ENCODE peak calls at places on chromosomes 2 and 18, in seven cellular contexts. P is GM23248; S is transverse colon; E is CD4-positive, alpha-beta memory T cell; M is CD4-positive, CD25-positive, alpha-beta regulatory T cell; V is mesenchymal stem cell; Q is PC-9. W is an unnamed sample. For H3K4me1, the result is how much of the 10 kb centered on the place peaks cover.

GRCh38 chr2:127698553-127699355 is 2.5 kb upstream of the SFT2D3 start:
- DNase-seq in P (no peak), S (no peak), E (no peak), M (no peak), V (no peak), Q (no peak), W (no peak)

GRCh38 chr2:96353032-96353561 is 17.5 kb downstream of the NCAPH start:
- DNase-seq in P (peak), S (no peak), E (no peak), M (no peak), V (no peak), Q (no peak), W (no peak)

GRCh38 chr2:99602475-99602874 is 112.7 kb upstream of the REV1 start:
- DNase-seq in P (peak), S (no peak), E (no peak), M (no peak), V (peak), Q (no peak), W (no peak)

GRCh38 chr2:19712850-19713249 is 188.9 kb downstream of the TTC32 start:
- DNase-seq in P (no peak), S (no peak), E (no peak), M (no peak), V (no peak), Q (no peak), W (no peak)

GRCh38 chr2:72144412-72144745 is 3.3 kb downstream of the CYP26B1 start:
- DNase-seq in P (no peak), S (no peak), E (no peak), M (no peak), V (no peak), Q (no peak), W (no peak)

GRCh38 chr2:162582357-162582798 is 238.4 kb downstream of the GCA start:
- DNase-seq in P (no peak), S (no peak), E (no peak), M (no peak), V (peak), Q (peak), W (no peak)

GRCh38 chr2:119174216-119174992 is 15.9 kb upstream of the C1QL2 start:
- DNase-seq in P (peak), S (peak), E (peak), M (peak), V (peak), Q (no peak), W (peak)

GRCh38 chr2:8721410-8721809 is 39.6 kb downstream of the ID2 start:
- DNase-seq in P (no peak), S (no peak), E (no peak), M (no peak), V (no peak), Q (no peak), W (no peak)

GRCh38 chr18:48157956-48158355 is 227.5 kb upstream of the SMAD2 start:
- DNase-seq in P (no peak), S (no peak), E (no peak), M (no peak), V (no peak), Q (no peak), W (no peak)

GRCh38 chr2:233556756-233557736 is 9.5 kb downstream of the USP40 start:
- DNase-seq in P (peak), S (no peak), E (no peak), M (peak), V (peak), Q (peak), W (no peak)

GRCh38 chr2:69561041-69561550 is 82.4 kb downstream of the AAK1 start:
- DNase-seq in P (no peak), S (no peak), E (no peak), M (no peak), V (no peak), Q (no peak), W (peak)

GRCh38 chr2:120209427-120210233 is 13.6 kb downstream of the TMEM185B start:
- DNase-seq in P (no peak), S (no peak), E (no peak), M (no peak), V (no peak), Q (no peak), W (no peak)

GRCh38 chr2:27795868-27796277 is 24.4 kb downstream of the MRPL33 start:
- DNase-seq in P (peak), S (no peak), E (no peak), M (no peak), V (peak), Q (no peak), W (no peak)

GRCh38 chr2:52500561-52500960 is 1267.0 kb upstream of the CHAC2 start:
- DNase-seq in P (no peak), S (no peak), E (no peak), M (no peak), V (no peak), Q (no peak), W (no peak)

GRCh38 chr18:6610436-6610835 is 119.1 kb upstream of the ARHGAP28 start:
- DNase-seq in P (no peak), S (no peak), E (no peak), M (no peak), V (no peak), Q (no peak), W (no peak)

GRCh38 chr2:75292826-75293225 is 93.5 kb upstream of the TACR1 start:
- DNase-seq in P (peak), S (no peak), E (no peak), M (no peak), V (no peak), Q (peak), W (no peak)

GRCh38 chr18:54127759-54128378 is 96.6 kb downstream of the MBD2 start:
- DNase-seq in P (peak), S (no peak), E (no peak), M (peak), V (peak), Q (no peak), W (peak)

DNA sequence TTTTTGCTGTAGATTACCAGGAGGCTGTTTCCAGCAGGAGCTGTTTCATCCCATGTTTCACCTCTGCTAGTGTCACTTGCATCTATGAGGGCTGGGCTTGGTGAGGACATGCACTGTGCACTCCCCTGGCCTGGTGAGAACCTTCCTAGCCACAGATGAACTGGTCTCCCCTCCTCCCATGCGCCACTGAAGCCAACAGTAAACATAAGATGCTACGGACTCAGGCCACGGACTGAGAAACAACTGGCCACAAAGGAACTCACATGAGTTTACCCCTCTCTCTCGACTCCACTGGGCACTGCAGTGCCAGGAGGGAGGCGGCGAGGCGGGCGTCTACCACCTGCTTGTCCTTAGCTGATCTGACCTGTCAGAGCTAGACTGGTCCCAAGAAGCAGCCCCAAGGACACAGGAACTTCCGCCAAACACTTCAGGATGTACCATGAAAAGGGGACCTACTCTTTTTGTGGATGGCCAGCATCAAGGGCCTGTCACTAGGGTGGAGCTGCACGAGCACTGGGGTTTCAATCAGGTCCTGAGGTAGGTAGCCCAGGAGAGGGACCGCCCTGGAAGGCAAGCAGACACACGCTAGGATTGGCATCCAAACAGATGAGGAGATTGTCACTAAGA is 22.8 kb upstream of the HES6 start:
- DNase-seq in P (no peak), S (no peak), E (no peak), M (no peak), V (no peak), Q (no peak), W (no peak)
- H3K27ac ChIP-seq in P (peak), S (peak), E (no peak), M (no peak), V (no peak), Q (no peak), W (no peak)

GRCh38 chr2:152005612-152006011 is 93.2 kb downstream of the CACNB4 start:
- DNase-seq in P (no peak), S (no peak), E (no peak), M (no peak), V (no peak), Q (no peak), W (no peak)
- H3K4me1 ChIP-seq in P (under half), S (under half), E (under half), M (under half), V (under half), Q (under half), W (under half)

GRCh38 chr2:48572797-48573196 is 42.8 kb downstream of the STON1 start:
- DNase-seq in P (no peak), S (no peak), E (no peak), M (no peak), V (no peak), Q (no peak), W (no peak)

GRCh38 chr2:48569433-48569832 is 39.5 kb downstream of the STON1 start:
- DNase-seq in P (peak), S (no peak), E (no peak), M (no peak), V (no peak), Q (no peak), W (peak)

GRCh38 chr2:48566582-48566981 is 36.6 kb downstream of the STON1 start:
- DNase-seq in P (peak), S (no peak), E (no peak), M (no peak), V (no peak), Q (no peak), W (peak)

GRCh38 chr2:48567671-48568070 is 37.7 kb downstream of the STON1 start:
- DNase-seq in P (no peak), S (no peak), E (no peak), M (no peak), V (no peak), Q (no peak), W (no peak)

DNA sequence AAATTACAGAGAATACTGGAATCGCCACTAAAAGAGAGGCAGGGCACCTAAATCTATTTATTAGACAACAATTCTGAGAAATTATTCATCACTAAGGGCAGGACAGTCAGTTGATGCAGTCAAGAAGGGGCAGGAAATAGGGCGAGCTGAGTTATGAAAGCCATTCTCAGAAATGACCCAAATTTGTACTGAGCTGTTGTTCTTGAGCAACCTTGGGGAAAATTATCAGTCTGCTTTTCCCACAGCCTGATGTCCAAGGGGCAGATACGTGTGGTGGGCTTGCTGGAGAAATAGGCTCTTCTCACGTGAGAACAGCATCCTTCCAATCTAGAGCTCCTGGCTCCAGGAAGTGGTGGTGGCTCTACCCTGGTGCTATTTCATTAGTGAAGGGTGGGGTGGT is 38.6 kb downstream of the STON1 start:
- DNase-seq in P (peak), S (no peak), E (no peak), M (peak), V (no peak), Q (no peak), W (no peak)
- H3K27ac ChIP-seq in P (peak), S (peak), E (no peak), M (no peak), V (no peak), Q (no peak), W (no peak)

GRCh38 chr2:207155516-207155915 is 10.2 kb downstream of the KLF7 start:
- DNase-seq in P (no peak), S (no peak), E (no peak), M (no peak), V (no peak), Q (no peak), W (no peak)

GRCh38 chr2:207156451-207157161 is 9.1 kb downstream of the KLF7 start:
- DNase-seq in P (no peak), S (no peak), E (no peak), M (peak), V (no peak), Q (no peak), W (no peak)

GRCh38 chr2:207153266-207153990 is 12.3 kb downstream of the KLF7 start:
- DNase-seq in P (no peak), S (no peak), E (no peak), M (no peak), V (no peak), Q (no peak), W (no peak)

GRCh38 chr2:207156045-207156444 is 9.7 kb downstream of the KLF7 start:
- DNase-seq in P (no peak), S (no peak), E (peak), M (peak), V (no peak), Q (no peak), W (no peak)

DNA sequence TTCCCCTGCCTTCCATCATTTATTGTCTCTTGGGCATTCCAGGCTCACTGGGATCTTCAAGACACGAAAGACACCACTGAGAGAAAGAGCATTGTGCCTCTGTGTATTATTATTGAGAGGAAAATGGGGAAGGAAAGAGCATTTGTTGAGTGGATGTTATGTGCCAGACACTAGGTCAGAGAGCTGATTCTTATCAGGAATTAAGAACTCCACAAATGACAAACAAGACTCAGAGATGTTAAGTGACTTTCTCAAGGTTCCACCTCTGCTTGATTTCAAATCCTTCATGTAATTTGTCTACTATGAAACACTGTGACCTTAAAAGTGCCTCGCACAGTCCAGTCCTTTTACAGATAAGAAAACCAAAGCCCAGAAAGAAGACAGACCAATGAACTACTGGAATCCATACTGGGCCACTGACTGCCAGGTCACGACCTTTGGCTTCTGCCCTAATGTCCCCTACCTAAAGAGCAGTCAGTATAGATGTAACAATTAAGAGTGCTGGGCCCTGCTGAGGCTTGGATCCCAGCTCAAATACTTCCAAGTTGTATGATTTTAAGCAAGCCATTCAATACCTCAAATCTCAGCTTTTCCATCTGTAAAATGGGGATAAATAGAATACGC is 11.1 kb downstream of the KLF7 start:
- DNase-seq in P (no peak), S (no peak), E (no peak), M (no peak), V (no peak), Q (no peak), W (no peak)
- H3K4me1 ChIP-seq in P (half or more), S (under half), E (half or more), M (under half), V (under half), Q (under half), W (under half)